ENCODE peak calls at places on chromosomes 1 and 21, in six cellular contexts. One of them, this sample, is unnamed.

GRCh38 chr1:91499904-91500755 is 521 bp upstream of the CDC7 start:
- DNase-seq in stimulated activated CD4-positive, alpha-beta T cell treated with anti-CD3 and anti-CD28 coated beads, Interleukin-4, amount 100 ng/mL, for 48 hours: no peak
- DNase-seq in lower lobe of right lung: no peak
- DNase-seq in uterus: no peak
- DNase-seq in left cardiac atrium: no peak
- DNase-seq in COR-L47: no peak
- DNase-seq in this sample: peak; percentile 81

GRCh38 chr21:42411197-42411869 is 7.6 kb downstream of the UBASH3A start:
- DNase-seq in stimulated activated CD4-positive, alpha-beta T cell treated with anti-CD3 and anti-CD28 coated beads, Interleukin-4, amount 100 ng/mL, for 48 hours: no peak
- DNase-seq in lower lobe of right lung: no peak
- DNase-seq in uterus: no peak
- DNase-seq in left cardiac atrium: no peak
- DNase-seq in COR-L47: no peak
- DNase-seq in this sample: no peak

GRCh38 chr1:170067253-170067819 is 7.2 kb downstream of the KIFAP3 start:
- DNase-seq in stimulated activated CD4-positive, alpha-beta T cell treated with anti-CD3 and anti-CD28 coated beads, Interleukin-4, amount 100 ng/mL, for 48 hours: no peak
- DNase-seq in lower lobe of right lung: no peak
- DNase-seq in uterus: no peak
- DNase-seq in left cardiac atrium: no peak
- DNase-seq in COR-L47: no peak
- DNase-seq in this sample: no peak

GRCh38 chr1:110433803-110434202 is 17.1 kb upstream of the PROK1 start:
- DNase-seq in stimulated activated CD4-positive, alpha-beta T cell treated with anti-CD3 and anti-CD28 coated beads, Interleukin-4, amount 100 ng/mL, for 48 hours: no peak
- DNase-seq in lower lobe of right lung: peak; percentile 80
- DNase-seq in uterus: no peak
- DNase-seq in left cardiac atrium: peak; percentile 44
- DNase-seq in COR-L47: no peak
- DNase-seq in this sample: peak; percentile 85

GRCh38 chr1:151612506-151613274 is 840 bp downstream of the SNX27 start:
- DNase-seq in stimulated activated CD4-positive, alpha-beta T cell treated with anti-CD3 and anti-CD28 coated beads, Interleukin-4, amount 100 ng/mL, for 48 hours: peak; percentile 8
- DNase-seq in lower lobe of right lung: peak; percentile 59
- DNase-seq in uterus: peak; percentile 50
- DNase-seq in left cardiac atrium: peak; percentile 32
- DNase-seq in COR-L47: no peak
- DNase-seq in this sample: no peak

GRCh38 chr1:76786232-76786631 is 81.0 kb upstream of the ST6GALNAC5 start:
- DNase-seq in stimulated activated CD4-positive, alpha-beta T cell treated with anti-CD3 and anti-CD28 coated beads, Interleukin-4, amount 100 ng/mL, for 48 hours: no peak
- DNase-seq in lower lobe of right lung: no peak
- DNase-seq in uterus: no peak
- DNase-seq in left cardiac atrium: no peak
- DNase-seq in COR-L47: no peak
- DNase-seq in this sample: no peak

GRCh38 chr1:108852141-108852540 is 4.8 kb downstream of the AKNAD1 start:
- DNase-seq in stimulated activated CD4-positive, alpha-beta T cell treated with anti-CD3 and anti-CD28 coated beads, Interleukin-4, amount 100 ng/mL, for 48 hours: no peak
- DNase-seq in lower lobe of right lung: no peak
- DNase-seq in uterus: no peak
- DNase-seq in left cardiac atrium: no peak
- DNase-seq in COR-L47: no peak
- DNase-seq in this sample: peak; percentile 48

GRCh38 chr1:203463469-203464062 is 12.0 kb upstream of the PRELP start:
- DNase-seq in stimulated activated CD4-positive, alpha-beta T cell treated with anti-CD3 and anti-CD28 coated beads, Interleukin-4, amount 100 ng/mL, for 48 hours: no peak
- DNase-seq in lower lobe of right lung: no peak
- DNase-seq in uterus: peak; percentile 75
- DNase-seq in left cardiac atrium: no peak
- DNase-seq in COR-L47: no peak
- DNase-seq in this sample: no peak

GRCh38 chr21:36705679-36706481 is 7.0 kb downstream of the SIM2 start:
- DNase-seq in stimulated activated CD4-positive, alpha-beta T cell treated with anti-CD3 and anti-CD28 coated beads, Interleukin-4, amount 100 ng/mL, for 48 hours: no peak
- DNase-seq in lower lobe of right lung: no peak
- DNase-seq in uterus: no peak
- DNase-seq in left cardiac atrium: no peak
- DNase-seq in COR-L47: no peak
- DNase-seq in this sample: no peak

GRCh38 chr1:203065191-203065590 is 20.6 kb downstream of the MYOG start:
- DNase-seq in stimulated activated CD4-positive, alpha-beta T cell treated with anti-CD3 and anti-CD28 coated beads, Interleukin-4, amount 100 ng/mL, for 48 hours: no peak
- DNase-seq in lower lobe of right lung: no peak
- DNase-seq in uterus: no peak
- DNase-seq in left cardiac atrium: no peak
- DNase-seq in COR-L47: no peak
- DNase-seq in this sample: no peak

GRCh38 chr1:4713669-4714068 is 59.3 kb downstream of the AJAP1 start:
- DNase-seq in stimulated activated CD4-positive, alpha-beta T cell treated with anti-CD3 and anti-CD28 coated beads, Interleukin-4, amount 100 ng/mL, for 48 hours: no peak
- DNase-seq in lower lobe of right lung: no peak
- DNase-seq in uterus: no peak
- DNase-seq in left cardiac atrium: no peak
- DNase-seq in COR-L47: no peak
- DNase-seq in this sample: no peak

GRCh38 chr1:94745742-94746141 is 74.4 kb upstream of the SLC44A3 start:
- DNase-seq in stimulated activated CD4-positive, alpha-beta T cell treated with anti-CD3 and anti-CD28 coated beads, Interleukin-4, amount 100 ng/mL, for 48 hours: no peak
- DNase-seq in lower lobe of right lung: no peak
- DNase-seq in uterus: no peak
- DNase-seq in left cardiac atrium: no peak
- DNase-seq in COR-L47: no peak
- DNase-seq in this sample: no peak

GRCh38 chr1:32480761-32481160 is 15.9 kb downstream of the ZBTB8B start:
- DNase-seq in stimulated activated CD4-positive, alpha-beta T cell treated with anti-CD3 and anti-CD28 coated beads, Interleukin-4, amount 100 ng/mL, for 48 hours: no peak
- DNase-seq in lower lobe of right lung: no peak
- DNase-seq in uterus: no peak
- DNase-seq in left cardiac atrium: no peak
- DNase-seq in COR-L47: no peak
- DNase-seq in this sample: no peak

This sample was measured in AML-193.